ENCODE peak calls at places on chromosomes 5 and 9, in four cellular contexts. K is H1, N is K562, Q is SK-N-SH. L is an unnamed sample.

GRCh38 chr9:89078860-89079259 is 87.6 kb downstream of the S1PR3 start:
- DNase-seq in K (no peak), N (no peak), Q (no peak), L (no peak)

GRCh38 chr9:97397220-97397619 is 14.7 kb upstream of the TDRD7 start:
- DNase-seq in K (no peak), N (no peak), Q (no peak), L (no peak)

GRCh38 chr5:11642398-11642797 is 261.8 kb downstream of the CTNND2 start:
- DNase-seq in K (no peak), N (no peak), Q (no peak), L (no peak)

GRCh38 chr5:66595877-66596790 is at the start of gene MAST4:
- DNase-seq in K (peak; percentile 87), N (peak; percentile 74), Q (peak; percentile 92), L (peak; percentile 86)

GRCh38 chr5:79186021-79186420 is 49.9 kb upstream of the JMY start:
- DNase-seq in K (no peak), N (no peak), Q (no peak), L (no peak)

GRCh38 chr5:33195431-33196128 is 245.2 kb upstream of the TARS1 start:
- DNase-seq in K (no peak), N (no peak), Q (no peak), L (no peak)

GRCh38 chr5:158414780-158415179 is 555.8 kb upstream of the CLINT1 start:
- DNase-seq in K (no peak), N (no peak), Q (no peak), L (no peak)

GRCh38 chr5:176980818-176981217 is 25.8 kb downstream of the UIMC1 start:
- DNase-seq in K (no peak), N (no peak), Q (no peak), L (no peak)

GRCh38 chr5:173673295-173674170 is 57.1 kb upstream of the BOD1 start:
- DNase-seq in K (no peak), N (no peak), Q (no peak), L (no peak)

GRCh38 chr5:173670791-173671120 is 54.3 kb upstream of the BOD1 start:
- DNase-seq in K (no peak), N (no peak), Q (peak; percentile 55), L (no peak)

GRCh38 chr5:173671121-173671949 is 54.9 kb upstream of the BOD1 start:
- DNase-seq in K (no peak), N (peak; percentile 44), Q (no peak), L (no peak)

GRCh38 chr5:173675287-173675996 is 59.0 kb upstream of the BOD1 start:
- DNase-seq in K (no peak), N (no peak), Q (no peak), L (no peak)

DNA sequence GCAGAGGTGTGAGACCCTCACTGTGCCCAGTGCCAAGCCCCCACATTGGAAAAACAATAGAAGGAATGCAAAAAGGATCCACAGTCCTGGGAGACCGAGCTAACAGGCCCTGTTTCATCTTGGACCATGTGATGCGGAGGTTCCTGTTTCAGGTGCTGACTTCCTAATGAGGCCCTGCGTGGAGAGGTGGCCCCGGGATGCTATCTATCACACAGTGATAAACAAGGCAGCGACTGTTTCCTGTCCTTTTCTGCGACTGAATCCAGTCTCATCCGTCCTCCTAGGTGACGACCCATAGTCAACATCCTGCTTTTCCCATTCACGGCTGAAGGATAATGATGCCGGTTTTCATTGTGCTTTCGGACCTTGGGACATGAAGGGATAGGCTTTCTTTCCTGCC is 56.4 kb upstream of the BOD1 start:
- DNase-seq in K (no peak), N (no peak), Q (no peak), L (no peak)
- TF ChIP-seq TAF1 in K (no peak), N (no peak), Q (no peak), L (no peak)

DNA sequence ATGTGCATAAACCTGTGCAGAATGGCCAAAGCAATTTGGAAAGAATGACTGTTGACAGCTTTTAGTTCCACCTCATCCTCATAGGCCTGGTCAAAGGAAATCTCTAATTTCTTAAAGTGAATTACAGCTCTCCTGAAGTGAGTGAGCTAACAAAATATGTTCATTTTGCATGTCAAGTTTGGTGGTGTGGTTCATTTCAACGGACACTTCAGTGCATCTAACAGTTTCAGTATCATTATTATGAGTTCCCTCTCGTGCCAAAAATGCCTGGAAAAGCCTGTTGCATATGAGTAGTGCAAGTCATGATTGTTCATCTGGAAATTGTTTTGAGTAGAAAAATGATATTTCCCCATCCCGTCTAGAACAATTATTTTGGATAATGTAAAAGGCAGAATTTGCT is 53.2 kb upstream of the HMHB1 start:
- DNase-seq in K (no peak), N (no peak), Q (no peak), L (no peak)
- TF ChIP-seq POLR2AphosphoS5 in K (no peak), N (no peak), Q (no peak), L (no peak)

DNA sequence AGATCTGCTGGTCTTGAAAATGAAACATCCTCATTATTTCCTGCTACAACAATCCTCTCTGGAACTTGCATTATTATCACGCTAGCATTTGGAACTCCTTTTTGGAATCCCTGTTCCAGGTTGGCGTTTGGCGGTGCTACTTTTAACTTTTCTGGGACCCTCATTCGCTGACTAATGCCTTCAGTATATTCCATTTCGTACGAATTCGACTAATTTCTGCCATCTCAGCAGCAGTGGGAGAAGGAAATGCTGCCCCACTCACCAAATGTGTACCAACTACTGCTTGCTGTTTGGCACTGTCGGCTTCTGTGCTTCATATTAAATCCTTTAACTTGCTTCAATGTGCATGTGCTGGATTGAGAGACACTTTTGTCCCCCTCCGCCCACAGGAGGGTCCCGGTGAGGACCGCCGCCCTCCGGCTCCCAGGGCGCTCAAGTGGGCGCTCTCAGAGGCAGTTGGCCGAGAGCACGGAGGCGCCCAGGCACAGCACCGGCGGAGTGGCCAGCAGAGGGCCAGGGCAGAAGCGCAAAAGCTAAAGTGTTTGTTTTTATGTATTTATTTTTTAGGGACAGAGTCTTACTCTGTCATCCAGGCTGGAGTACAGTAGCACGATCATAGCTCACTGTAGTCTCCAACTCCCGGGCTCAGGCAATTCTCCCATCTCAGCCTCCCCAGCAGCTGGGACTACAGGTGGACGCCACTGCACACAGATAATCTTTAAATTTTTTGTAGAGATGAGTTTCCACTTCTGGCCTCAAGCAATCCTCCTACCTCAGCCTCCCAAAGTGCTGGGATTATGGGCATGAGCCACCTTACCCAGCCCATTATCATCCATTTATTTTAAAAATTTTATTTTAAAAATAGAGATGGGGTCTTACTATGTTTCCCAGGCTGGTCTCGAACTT is 11.9 kb downstream of the PDE6A start:
- DNase-seq in K (no peak), N (no peak), Q (peak; percentile 60), L (no peak)
- TF ChIP-seq TAF1 in K (no peak), N (no peak), Q (no peak), L (no peak)

GRCh38 chr5:77080905-77081304 is 6.2 kb downstream of the ZBED3 start:
- DNase-seq in K (no peak), N (no peak), Q (no peak), L (no peak)

GRCh38 chr5:77083088-77083487 is 4.0 kb downstream of the ZBED3 start:
- DNase-seq in K (no peak), N (no peak), Q (no peak), L (no peak)

GRCh38 chr5:77087484-77088291 is 603 bp upstream of the ZBED3 start:
- DNase-seq in K (no peak), N (no peak), Q (no peak), L (no peak)

GRCh38 chr5:77082280-77082679 is 4.8 kb downstream of the ZBED3 start:
- DNase-seq in K (no peak), N (no peak), Q (no peak), L (no peak)

GRCh38 chr5:77086611-77087483 is at the start of gene ZBED3:
- DNase-seq in K (no peak), N (no peak), Q (peak; percentile 88), L (peak; percentile 54)
- TF ChIP-seq POLR2AphosphoS5 in K (peak; percentile 75), N (no peak), Q (peak; percentile 34), L (peak; percentile 58)

GRCh38 chr9:131616983-131617604 is 71.8 kb downstream of the PRRT1B start:
- DNase-seq in K (no peak), N (no peak), Q (no peak), L (no peak)

GRCh38 chr9:131617611-131618010 is 72.3 kb downstream of the PRRT1B start:
- DNase-seq in K (no peak), N (no peak), Q (no peak), L (no peak)

GRCh38 chr9:131619680-131620079 is 74.4 kb downstream of the PRRT1B start:
- DNase-seq in K (no peak), N (no peak), Q (no peak), L (no peak)

GRCh38 chr9:131618785-131619184 is 73.5 kb downstream of the PRRT1B start:
- DNase-seq in K (no peak), N (no peak), Q (no peak), L (no peak)

GRCh38 chr9:131618071-131618479 is 72.8 kb downstream of the PRRT1B start:
- DNase-seq in K (no peak), N (peak; percentile 51), Q (peak; percentile 77), L (no peak)
- TF ChIP-seq TAF1 in K (no peak), N (no peak), Q (no peak), L (no peak)

GRCh38 chr9:80701061-80701460 is 988.3 kb downstream of the TLE1 start:
- DNase-seq in K (no peak), N (no peak), Q (no peak), L (no peak)

GRCh38 chr9:80698725-80699124 is 990.6 kb downstream of the TLE1 start:
- DNase-seq in K (no peak), N (no peak), Q (no peak), L (no peak)

GRCh38 chr9:80699551-80699998 is 989.8 kb downstream of the TLE1 start:
- DNase-seq in K (no peak), N (no peak), Q (no peak), L (no peak)
- TF ChIP-seq POLR2AphosphoS5 in K (no peak), N (no peak), Q (no peak), L (no peak)

GRCh38 chr9:30075022-30075421 is 2309.4 kb upstream of the ACO1 start:
- DNase-seq in K (no peak), N (no peak), Q (no peak), L (no peak)
- TF ChIP-seq TAF1 in K (no peak), N (no peak), Q (no peak), L (no peak)

DNA sequence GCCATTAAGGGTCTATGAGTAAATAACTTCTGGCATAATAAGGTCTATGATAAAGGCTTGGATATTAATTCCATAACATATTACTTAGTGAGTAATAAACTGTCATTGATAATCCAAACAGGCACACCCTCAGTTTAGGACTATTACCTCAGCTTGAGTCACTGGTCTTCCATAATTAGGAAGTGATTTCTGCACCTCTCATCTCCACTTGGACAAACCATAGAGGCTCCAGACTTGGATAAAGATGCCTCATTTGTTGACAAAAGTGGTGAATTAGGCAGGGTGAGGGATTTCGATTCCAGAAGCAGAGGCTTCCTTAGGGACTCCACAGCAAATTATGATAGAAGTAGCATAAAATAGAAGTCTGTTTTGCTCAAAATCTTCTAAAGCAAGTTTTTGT is 127.5 kb upstream of the MTAP start:
- DNase-seq in K (no peak), N (no peak), Q (no peak), L (no peak)
- TF ChIP-seq POLR2AphosphoS5 in K (no peak), N (no peak), Q (no peak), L (no peak)

L was measured in GM12891.